ENCODE peak calls at places on chromosome 7, in seven cellular contexts. G is IMR-90, A is fibroblast of lung, X is HCT116, C is endodermal cell, L is heart left ventricle, O is tibial nerve. H is an unnamed sample. For H3K36me3 and H3K9me3, the result is how much of the 10 kb centered on the place peaks cover.

GRCh38 chr7:35804571-35804970 is 3.7 kb downstream of the SEPTIN7 start:
- DNase-seq in G (no peak), A (no peak), X (no peak), C (no peak), L (no peak), O (no peak), H (no peak)

GRCh38 chr7:142999793-143000192 is 27.1 kb downstream of the OR9A2 start:
- DNase-seq in G (no peak), A (no peak), X (no peak), C (no peak), L (no peak), O (no peak), H (no peak)

GRCh38 chr7:137508437-137509175 is 165.1 kb upstream of the PTN start:
- DNase-seq in G (peak), A (peak), X (no peak), C (no peak), L (no peak), O (no peak), H (no peak)

GRCh38 chr7:29748286-29749099 is 57.8 kb upstream of the WIPF3 start:
- DNase-seq in G (peak), A (peak), X (peak), C (no peak), L (no peak), O (no peak), H (no peak)

GRCh38 chr7:114468844-114469243 is 54.2 kb downstream of the FOXP2 start:
- DNase-seq in G (no peak), A (peak), X (no peak), C (no peak), L (no peak), O (no peak), H (no peak)

GRCh38 chr7:84060760-84061261 is 133.8 kb downstream of the SEMA3A start:
- DNase-seq in G (peak), A (peak), X (no peak), C (no peak), L (no peak), O (no peak), H (no peak)

GRCh38 chr7:14902589-14902963 is at the start of gene DGKB:
- DNase-seq in G (peak), A (peak), X (no peak), C (peak), L (peak), O (no peak), H (no peak)

GRCh38 chr7:36272567-36273269 is 116.9 kb upstream of the ANLN start:
- DNase-seq in G (peak), A (no peak), X (no peak), C (peak), L (no peak), O (no peak), H (no peak)

GRCh38 chr7:22589641-22590141 is 89.7 kb upstream of the STEAP1B start:
- DNase-seq in G (peak), A (peak), X (no peak), C (no peak), L (peak), O (peak), H (peak)

GRCh38 chr7:148906707-148907498 is 22.8 kb upstream of the EZH2 start:
- DNase-seq in G (no peak), A (no peak), X (no peak), C (no peak), L (no peak), O (no peak), H (no peak)

GRCh38 chr7:106737202-106737562 is 76.2 kb upstream of the CCDC71L start:
- DNase-seq in G (peak), A (peak), X (no peak), C (no peak), L (no peak), O (no peak), H (no peak)

GRCh38 chr7:26993816-26994810 is 101.7 kb downstream of the HOXA1 start:
- DNase-seq in G (peak), A (peak), X (no peak), C (peak), L (no peak), O (no peak), H (no peak)

GRCh38 chr7:88795553-88795952 is at the start of gene TEX47:
- DNase-seq in G (no peak), A (no peak), X (no peak), C (no peak), L (no peak), O (no peak), H (no peak)

GRCh38 chr7:97024209-97025129 is at the start of gene DLX5:
- DNase-seq in G (peak), A (peak), X (no peak), C (peak), L (no peak), O (no peak), H (peak)

GRCh38 chr7:154777023-154777422 is 225.9 kb downstream of the PAXIP1 start:
- DNase-seq in G (no peak), A (peak), X (peak), C (peak), L (no peak), O (no peak), H (no peak)

GRCh38 chr7:30244340-30244739 is 40.1 kb upstream of the ZNRF2 start:
- DNase-seq in G (no peak), A (no peak), X (no peak), C (no peak), L (no peak), O (no peak), H (no peak)

GRCh38 chr7:131327049-131327625 is 539 bp upstream of the MKLN1 start:
- DNase-seq in G (peak), A (peak), X (peak), C (no peak), L (no peak), O (no peak), H (peak)

GRCh38 chr7:140223515-140224221 is 46.9 kb upstream of the KDM7A start:
- DNase-seq in G (no peak), A (no peak), X (no peak), C (no peak), L (no peak), O (no peak), H (no peak)

GRCh38 chr7:130515315-130516047 is 23.6 kb downstream of the MEST start:
- DNase-seq in G (no peak), A (no peak), X (no peak), C (peak), L (no peak), O (no peak), H (no peak)

GRCh38 chr7:140646931-140647647 is 6.5 kb upstream of the DENND2A start:
- DNase-seq in G (peak), A (no peak), X (peak), C (peak), L (no peak), O (no peak), H (peak)

GRCh38 chr7:102472126-102473041 is 6.3 kb downstream of the POLR2J start:
- DNase-seq in G (no peak), A (no peak), X (no peak), C (peak), L (peak), O (no peak), H (peak)

GRCh38 chr7:17689361-17689760 is 250.9 kb downstream of the SNX13 start:
- DNase-seq in G (no peak), A (no peak), X (no peak), C (no peak), L (no peak), O (no peak), H (no peak)

GRCh38 chr7:115522174-115522573 is 508.4 kb downstream of the TFEC start:
- DNase-seq in G (no peak), A (no peak), X (no peak), C (no peak), L (no peak), O (no peak), H (no peak)

GRCh38 chr7:107446531-107446930 is 23.3 kb upstream of the GPR22 start:
- DNase-seq in G (peak), A (peak), X (no peak), C (no peak), L (no peak), O (no peak), H (no peak)

GRCh38 chr7:73448609-73449008 is 15.0 kb downstream of the FZD9 start:
- DNase-seq in G (peak), A (no peak), X (no peak), C (no peak), L (no peak), O (no peak), H (no peak)
- H3K36me3 ChIP-seq in G (half or more), A (under half), X (half or more), C (half or more), L (half or more), O (under half), H (half or more)

GRCh38 chr7:74275401-74275881 is 13.8 kb upstream of the CLIP2 start:
- DNase-seq in G (no peak), A (no peak), X (no peak), C (peak), L (no peak), O (no peak), H (no peak)

GRCh38 chr7:74271742-74272141 is 17.5 kb upstream of the CLIP2 start:
- DNase-seq in G (no peak), A (no peak), X (no peak), C (peak), L (no peak), O (no peak), H (no peak)

GRCh38 chr7:74269757-74270277 is 15.6 kb upstream of the RFC2 start:
- DNase-seq in G (peak), A (peak), X (peak), C (peak), L (peak), O (no peak), H (peak)

GRCh38 chr7:74267756-74268565 is 13.8 kb upstream of the RFC2 start:
- DNase-seq in G (no peak), A (no peak), X (no peak), C (no peak), L (no peak), O (no peak), H (no peak)

GRCh38 chr7:74272305-74273038 is 16.7 kb upstream of the CLIP2 start:
- DNase-seq in G (peak), A (peak), X (no peak), C (peak), L (peak), O (peak), H (no peak)
- H3K4me3 ChIP-seq in G (no peak), A (no peak), X (no peak), C (no peak), L (no peak), O (no peak), H (no peak)

DNA sequence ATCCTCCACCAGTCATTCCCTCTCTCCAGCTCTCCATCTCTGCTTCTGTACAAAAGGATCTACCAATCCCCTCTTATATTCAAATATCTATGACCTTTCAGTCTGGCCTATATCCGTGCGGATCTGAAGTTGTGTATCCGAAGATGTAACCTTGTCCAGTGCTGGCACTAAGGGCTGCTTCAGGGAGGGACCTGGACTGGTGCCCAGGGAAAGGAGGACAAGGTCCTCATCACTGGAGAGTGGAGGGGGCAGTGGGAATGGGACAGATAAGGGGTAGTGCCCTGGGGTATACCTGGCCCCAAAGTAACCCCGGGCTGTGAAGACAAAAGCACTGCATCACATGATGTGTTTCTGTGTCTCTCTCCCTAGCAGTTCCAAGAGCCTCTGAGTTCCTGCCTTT is 1.8 kb downstream of the TMEM225B start:
- DNase-seq in G (no peak), A (no peak), X (no peak), C (no peak), L (no peak), O (no peak), H (no peak)
- H3K9me3 ChIP-seq in G (under half), A (under half), X (under half), C (under half), L (under half), O (under half), H (under half)

GRCh38 chr7:134447383-134447782 is 11.5 kb downstream of the AKR1B1 start:
- DNase-seq in G (no peak), A (no peak), X (no peak), C (no peak), L (no peak), O (no peak), H (no peak)
- H3K36me3 ChIP-seq in G (half or more), A (under half), X (under half), C (half or more), L (half or more), O (under half), H (half or more)

GRCh38 chr7:2018786-2019692 is 213.7 kb downstream of the MAD1L1 start:
- DNase-seq in G (peak), A (peak), X (no peak), C (no peak), L (peak), O (no peak), H (no peak)
- H3K4me3 ChIP-seq in G (no peak), A (no peak), X (no peak), C (no peak), L (peak), O (no peak), H (no peak)

DNA sequence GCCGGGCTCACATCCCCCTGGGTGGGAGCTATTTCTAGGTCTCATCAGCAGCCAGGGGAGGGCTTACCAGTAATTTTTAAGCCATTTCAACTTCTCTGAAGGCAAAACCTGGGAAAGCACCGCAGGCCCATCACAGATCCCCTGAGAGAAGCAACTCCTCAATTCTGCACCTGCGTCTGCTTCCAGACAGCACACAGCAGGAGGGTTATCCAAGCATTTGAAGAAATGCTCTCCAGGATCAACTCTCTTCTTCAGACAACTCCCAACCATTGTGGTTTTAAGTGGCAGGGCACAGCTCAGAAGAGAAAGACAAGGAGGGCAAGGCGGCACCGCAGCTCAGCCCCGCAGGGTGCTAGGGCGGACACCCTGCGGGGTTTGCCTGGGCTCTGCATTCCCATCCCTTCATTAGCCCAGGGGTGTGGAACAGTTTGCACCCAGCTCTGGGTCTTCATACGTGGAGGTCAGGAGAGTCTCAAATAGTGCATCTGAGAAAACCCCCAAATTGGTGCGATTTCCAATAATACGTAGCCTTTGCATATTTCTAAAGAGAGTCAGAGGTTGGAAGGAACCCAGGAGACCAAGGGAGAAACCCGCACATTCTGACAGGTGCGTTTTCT is 618.7 kb downstream of the DNAJB6 start:
- DNase-seq in G (no peak), A (no peak), X (no peak), C (peak), L (no peak), O (no peak), H (no peak)
- H3K9me3 ChIP-seq in G (under half), A (under half), X (under half), C (half or more), L (under half), O (under half), H (under half)

DNA sequence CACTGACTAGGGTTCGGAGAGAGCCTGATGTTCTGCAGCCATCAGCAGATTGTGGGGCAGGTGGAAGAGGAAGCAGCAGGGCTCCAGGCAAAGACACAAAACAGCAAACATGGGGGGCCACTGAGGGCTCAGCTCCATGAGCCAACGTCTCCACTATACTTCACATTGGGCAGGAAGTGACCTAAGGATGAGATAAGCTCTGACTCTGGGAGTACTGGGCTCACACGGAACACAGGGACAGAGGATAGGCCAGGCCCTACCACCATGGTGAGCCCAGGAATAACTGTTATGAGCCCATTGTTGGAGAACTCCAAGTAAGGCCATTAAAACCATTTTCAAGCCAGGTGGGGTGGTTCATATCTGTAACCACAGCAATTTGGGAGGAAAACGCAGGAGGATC is 14.9 kb upstream of the MRPS24 start:
- DNase-seq in G (no peak), A (no peak), X (no peak), C (no peak), L (no peak), O (no peak), H (no peak)
- H3K36me3 ChIP-seq in G (under half), A (under half), X (under half), C (under half), L (half or more), O (under half), H (under half)

GRCh38 chr7:99407849-99408346 is 499 bp downstream of the PDAP1 start:
- DNase-seq in G (peak), A (peak), X (no peak), C (peak), L (peak), O (no peak), H (peak)

GRCh38 chr7:99404977-99405320 is 3.4 kb downstream of the PDAP1 start:
- DNase-seq in G (no peak), A (no peak), X (no peak), C (no peak), L (no peak), O (no peak), H (no peak)

GRCh38 chr7:99404235-99404976 is 4.0 kb downstream of the PDAP1 start:
- DNase-seq in G (peak), A (peak), X (no peak), C (no peak), L (no peak), O (no peak), H (no peak)

GRCh38 chr7:99408347-99409191 is at the start of the genes BUD31 and PDAP1:
- DNase-seq in G (peak), A (peak), X (peak), C (peak), L (peak), O (peak), H (peak)

GRCh38 chr7:99406557-99406956 is 1.8 kb downstream of the PDAP1 start:
- DNase-seq in G (no peak), A (no peak), X (no peak), C (no peak), L (no peak), O (no peak), H (no peak)
- H3K4me3 ChIP-seq in G (no peak), A (no peak), X (no peak), C (peak), L (peak), O (no peak), H (peak)

DNA sequence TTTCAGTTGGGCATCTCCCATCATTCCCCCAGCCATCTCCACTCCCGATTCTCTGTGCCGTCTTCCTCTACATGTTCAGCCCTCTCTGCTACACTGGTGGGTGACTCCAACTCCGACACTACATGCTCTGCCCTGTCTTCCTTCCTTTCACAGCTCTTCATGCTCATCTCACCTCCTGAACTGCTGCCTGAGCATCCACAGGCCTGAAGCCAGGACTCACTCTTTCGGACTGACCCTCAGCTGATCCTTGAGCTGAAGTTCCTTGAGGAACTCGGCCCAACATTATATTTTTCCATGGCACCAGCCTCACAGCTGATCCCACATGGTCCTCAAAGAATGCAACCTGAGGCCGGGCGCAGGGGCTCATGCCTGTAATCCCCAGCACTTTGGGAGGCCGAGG is 538.4 kb downstream of the PTPRN2 start:
- DNase-seq in G (no peak), A (no peak), X (no peak), C (no peak), L (no peak), O (no peak), H (no peak)
- H3K9me3 ChIP-seq in G (half or more), A (under half), X (under half), C (half or more), L (under half), O (under half), H (under half)

DNA sequence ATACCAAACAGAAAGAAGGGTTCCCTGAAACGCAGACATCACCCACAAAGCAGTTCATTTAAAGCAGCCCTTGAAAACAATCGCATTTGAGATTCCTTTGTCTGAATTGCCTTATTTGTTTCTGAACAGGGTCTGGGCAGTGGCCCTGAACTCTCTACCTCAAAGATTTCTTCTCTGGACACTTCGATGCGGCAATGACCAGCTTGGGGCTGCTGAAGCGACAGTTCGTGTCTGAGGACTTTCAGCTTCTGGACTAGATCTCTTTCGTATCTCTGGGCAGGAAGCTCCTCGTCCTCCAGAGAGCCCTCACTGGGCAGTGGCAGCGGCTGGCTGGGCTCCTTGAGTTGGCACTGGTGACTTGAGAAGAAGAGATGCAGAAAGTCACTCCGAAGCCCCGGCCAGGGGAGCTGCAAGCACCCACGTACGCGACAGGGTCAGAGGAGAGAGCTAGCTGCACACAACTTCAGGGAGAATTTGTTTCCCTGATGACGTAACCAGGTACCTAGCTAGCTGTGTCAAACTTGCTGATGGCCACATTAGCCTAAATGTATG is 96.3 kb downstream of the SMURF1 start:
- DNase-seq in G (no peak), A (no peak), X (no peak), C (no peak), L (no peak), O (no peak), H (no peak)
- H3K36me3 ChIP-seq in G (half or more), A (under half), X (under half), C (half or more), L (half or more), O (under half), H (half or more)

H was measured in HAP-1.